ENCODE peak calls at places on chromosomes 12 and 14, in four cellular contexts. U is cardiac muscle cell, H is tibial artery, T is upper lobe of left lung. L is an unnamed sample.

GRCh38 chr14:89290813-89291212 is 126.2 kb downstream of the FOXN3 start:
- DNase-seq in U (no peak), H (no peak), T (no peak), L (no peak)

GRCh38 chr12:63668028-63668799 is at the start of gene DPY19L2:
- DNase-seq in U (peak; percentile 82), H (peak; percentile 73), T (peak; percentile 26), L (no peak)

GRCh38 chr14:69318241-69318640 is 58.3 kb downstream of the GALNT16 start:
- DNase-seq in U (no peak), H (no peak), T (no peak), L (no peak)

GRCh38 chr12:27812502-27812901 is 32.5 kb upstream of the MANSC4 start:
- DNase-seq in U (no peak), H (no peak), T (no peak), L (no peak)

GRCh38 chr12:32179011-32179395 is 72.4 kb downstream of the BICD1 start:
- DNase-seq in U (no peak), H (no peak), T (no peak), L (no peak)

GRCh38 chr12:107803092-107803491 is 28.6 kb downstream of the ASCL4 start:
- DNase-seq in U (no peak), H (no peak), T (no peak), L (no peak)

GRCh38 chr14:21894003-21894897 is 220.6 kb upstream of the OR4E1 start:
- DNase-seq in U (peak; percentile 10), H (no peak), T (no peak), L (peak; percentile 41)

GRCh38 chr14:105323663-105324062 is 9.1 kb downstream of the PACS2 start:
- DNase-seq in U (no peak), H (no peak), T (no peak), L (no peak)

GRCh38 chr12:3168775-3169221 is 91.6 kb downstream of the TSPAN9 start:
- DNase-seq in U (peak; percentile 84), H (no peak), T (no peak), L (no peak)

GRCh38 chr12:28130625-28131598 is 59.3 kb upstream of the CCDC91 start:
- DNase-seq in U (peak; percentile 100), H (peak; percentile 23), T (no peak), L (no peak)

GRCh38 chr12:42641231-42641630 is 51.7 kb upstream of the PRICKLE1 start:
- DNase-seq in U (peak; percentile 37), H (no peak), T (no peak), L (no peak)

GRCh38 chr12:66242261-66242760 is 53.3 kb downstream of the IRAK3 start:
- DNase-seq in U (no peak), H (no peak), T (no peak), L (no peak)

GRCh38 chr14:76236172-76237130 is 84.7 kb downstream of the GPATCH2L start:
- DNase-seq in U (peak; percentile 11), H (no peak), T (no peak), L (no peak)

GRCh38 chr14:73097421-73097820 is 38.9 kb upstream of the PSEN1 start:
- DNase-seq in U (no peak), H (no peak), T (no peak), L (no peak)

GRCh38 chr14:61581340-61581739 is 114.0 kb upstream of the HIF1A start:
- DNase-seq in U (no peak), H (no peak), T (no peak), L (no peak)

GRCh38 chr12:90163975-90164374 is 455.3 kb upstream of the ATP2B1 start:
- DNase-seq in U (no peak), H (no peak), T (no peak), L (no peak)

GRCh38 chr12:63917864-63918742 is 73.6 kb downstream of the SRGAP1 start:
- DNase-seq in U (peak; percentile 98), H (no peak), T (no peak), L (no peak)

GRCh38 chr12:95349291-95349690 is 124.7 kb upstream of the METAP2 start:
- DNase-seq in U (no peak), H (no peak), T (no peak), L (no peak)

GRCh38 chr12:95351745-95352144 is 122.2 kb upstream of the METAP2 start:
- DNase-seq in U (peak; percentile 26), H (peak; percentile 29), T (no peak), L (no peak)
- TF ChIP-seq CTCF in U (no peak), H (peak; percentile 45), T (no peak), L (no peak)

GRCh38 chr14:101129750-101130149 is 226.2 kb upstream of the RTL1 start:
- DNase-seq in U (no peak), H (no peak), T (no peak), L (no peak)
- H3K27me3 ChIP-seq in U (no peaks in the 10 kb centered on the region), H (peaks cover 24% of the 10 kb centered on the region), T (no peaks in the 10 kb centered on the region), L (no peaks in the 10 kb centered on the region)

DNA sequence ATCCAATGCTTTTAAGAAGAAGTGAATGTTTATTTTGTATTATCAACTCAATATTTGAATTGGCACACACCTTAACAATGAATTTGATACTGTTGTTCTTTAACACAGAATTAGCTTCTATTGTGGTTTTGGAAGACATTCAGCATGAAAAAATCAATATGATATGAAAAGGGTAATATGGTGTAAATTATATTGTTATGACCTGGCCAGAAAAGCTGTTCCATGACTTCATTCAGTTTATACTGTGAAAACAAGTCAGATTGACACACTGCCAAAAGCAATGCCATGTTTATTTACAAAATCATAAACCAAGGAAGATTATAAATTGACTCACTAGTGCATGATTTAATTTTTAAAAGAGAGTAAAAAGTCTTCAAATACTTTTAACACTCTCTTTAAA is 851.4 kb upstream of the SEL1L start:
- DNase-seq in U (no peak), H (no peak), T (no peak), L (no peak)
- H3K9me3 ChIP-seq in U (no peaks in the 10 kb centered on the region), H (no peaks in the 10 kb centered on the region), T (no peaks in the 10 kb centered on the region), L (no peaks in the 10 kb centered on the region)

GRCh38 chr12:30730011-30730410 is 24.7 kb downstream of the CAPRIN2 start:
- DNase-seq in U (no peak), H (no peak), T (no peak), L (no peak)

GRCh38 chr12:30739020-30739419 is 15.7 kb downstream of the CAPRIN2 start:
- DNase-seq in U (no peak), H (no peak), T (no peak), L (no peak)

GRCh38 chr12:30729547-30729946 is 25.2 kb downstream of the CAPRIN2 start:
- DNase-seq in U (no peak), H (no peak), T (no peak), L (no peak)

GRCh38 chr12:30732954-30733637 is 21.7 kb downstream of the CAPRIN2 start:
- DNase-seq in U (no peak), H (no peak), T (no peak), L (no peak)
- TF ChIP-seq CTCF in U (no peak), H (no peak), T (no peak), L (no peak)

GRCh38 chr12:132188451-132189298 is 44.4 kb downstream of the NOC4L start:
- DNase-seq in U (no peak), H (no peak), T (no peak), L (no peak)

GRCh38 chr12:132190012-132190755 is 45.9 kb downstream of the NOC4L start:
- DNase-seq in U (no peak), H (no peak), T (no peak), L (no peak)

GRCh38 chr12:132191715-132192553 is 47.7 kb downstream of the NOC4L start:
- DNase-seq in U (no peak), H (no peak), T (no peak), L (no peak)

GRCh38 chr12:132189378-132190011 is 45.2 kb downstream of the NOC4L start:
- DNase-seq in U (peak; percentile 94), H (peak; percentile 83), T (peak; percentile 95), L (peak; percentile 93)

GRCh38 chr12:132190834-132191500 is 46.7 kb downstream of the NOC4L start:
- DNase-seq in U (no peak), H (no peak), T (no peak), L (no peak)
- H3K27me3 ChIP-seq in U (peaks cover 16% of the 10 kb centered on the region), H (peaks cover 14% of the 10 kb centered on the region), T (no peaks in the 10 kb centered on the region), L (no peaks in the 10 kb centered on the region)

DNA sequence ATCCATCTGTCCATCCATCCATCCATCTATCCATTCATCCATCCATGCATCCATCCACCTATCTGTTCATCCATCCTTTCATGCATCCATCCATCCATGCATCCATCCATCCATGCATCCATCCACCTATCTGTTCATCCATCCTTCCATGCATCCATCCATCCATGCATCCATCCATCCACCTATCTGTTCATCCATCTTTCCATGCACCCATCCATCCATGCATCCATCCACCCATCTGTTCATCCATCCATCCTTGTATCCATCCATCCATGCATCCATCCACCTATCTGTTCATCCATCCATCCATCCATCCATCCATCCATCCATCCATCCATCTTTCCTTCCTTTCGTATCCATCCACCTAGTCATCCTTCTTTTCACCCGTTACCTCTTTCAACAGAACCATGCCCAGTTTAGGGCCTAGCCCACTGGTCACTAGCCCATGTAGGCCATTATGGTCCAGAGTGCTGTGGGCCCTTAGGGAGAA is 66.3 kb downstream of the KIF26A start:
- DNase-seq in U (no peak), H (no peak), T (no peak), L (no peak)
- H3K9me3 ChIP-seq in U (no peaks in the 10 kb centered on the region), H (no peaks in the 10 kb centered on the region), T (no peaks in the 10 kb centered on the region), L (no peaks in the 10 kb centered on the region)

GRCh38 chr14:64292197-64292596 is 2.0 kb downstream of the ESR2 start:
- DNase-seq in U (no peak), H (no peak), T (no peak), L (no peak)

GRCh38 chr14:64289571-64289970 is 4.6 kb downstream of the ESR2 start:
- DNase-seq in U (no peak), H (no peak), T (no peak), L (no peak)

GRCh38 chr14:64294672-64295413 is 672 bp upstream of the ESR2 start:
- DNase-seq in U (peak; percentile 70), H (no peak), T (peak; percentile 79), L (peak; percentile 68)

GRCh38 chr14:64296561-64296960 is 2.4 kb upstream of the ESR2 start:
- DNase-seq in U (peak; percentile 21), H (no peak), T (no peak), L (no peak)

GRCh38 chr14:64293976-64294671 is at the start of gene ESR2:
- DNase-seq in U (peak; percentile 59), H (no peak), T (peak; percentile 44), L (no peak)
- TF ChIP-seq CTCF in U (peak; percentile 45), H (no peak), T (no peak), L (no peak)

L was measured in CD4-positive, alpha-beta T cell.